ENCODE peak calls at places on chromosome 11, in five cellular contexts. One of them, this sample, is unnamed.

GRCh38 chr11:64531906-64532312 is 59.1 kb upstream of the SLC22A12 start:
- DNase-seq in dorsolateral prefrontal cortex: no peak
- DNase-seq in Calu3: no peak
- DNase-seq in T-helper 2 cell: no peak
- DNase-seq in stimulated activated CD4-positive, alpha-beta T cell treated with anti-CD3 and anti-CD28 coated beads, Interleukin-2, amount 100 ng/mL, for 24 hours: no peak
- DNase-seq in this sample: no peak

GRCh38 chr11:46918087-46918751 is at the start of gene LRP4:
- DNase-seq in dorsolateral prefrontal cortex: no peak
- DNase-seq in Calu3: peak
- DNase-seq in T-helper 2 cell: peak
- DNase-seq in stimulated activated CD4-positive, alpha-beta T cell treated with anti-CD3 and anti-CD28 coated beads, Interleukin-2, amount 100 ng/mL, for 24 hours: peak
- DNase-seq in this sample: no peak

GRCh38 chr11:19576054-19576453 is 136.6 kb upstream of the NAV2 start:
- DNase-seq in dorsolateral prefrontal cortex: no peak
- DNase-seq in Calu3: no peak
- DNase-seq in T-helper 2 cell: no peak
- DNase-seq in stimulated activated CD4-positive, alpha-beta T cell treated with anti-CD3 and anti-CD28 coated beads, Interleukin-2, amount 100 ng/mL, for 24 hours: no peak
- DNase-seq in this sample: no peak

GRCh38 chr11:3149852-3150188 is 15.3 kb downstream of the OSBPL5 start:
- DNase-seq in dorsolateral prefrontal cortex: no peak
- DNase-seq in Calu3: no peak
- DNase-seq in T-helper 2 cell: no peak
- DNase-seq in stimulated activated CD4-positive, alpha-beta T cell treated with anti-CD3 and anti-CD28 coated beads, Interleukin-2, amount 100 ng/mL, for 24 hours: no peak
- DNase-seq in this sample: no peak

GRCh38 chr11:69320756-69321741 is 27.1 kb downstream of the MYEOV start:
- DNase-seq in dorsolateral prefrontal cortex: no peak
- DNase-seq in Calu3: no peak
- DNase-seq in T-helper 2 cell: no peak
- DNase-seq in stimulated activated CD4-positive, alpha-beta T cell treated with anti-CD3 and anti-CD28 coated beads, Interleukin-2, amount 100 ng/mL, for 24 hours: no peak
- DNase-seq in this sample: peak

GRCh38 chr11:64734786-64735761 is 8.9 kb downstream of the RASGRP2 start:
- DNase-seq in dorsolateral prefrontal cortex: no peak
- DNase-seq in Calu3: no peak
- DNase-seq in T-helper 2 cell: no peak
- DNase-seq in stimulated activated CD4-positive, alpha-beta T cell treated with anti-CD3 and anti-CD28 coated beads, Interleukin-2, amount 100 ng/mL, for 24 hours: no peak
- DNase-seq in this sample: no peak

GRCh38 chr11:73570415-73571114 is 27.3 kb downstream of the FAM168A start:
- DNase-seq in dorsolateral prefrontal cortex: no peak
- DNase-seq in Calu3: no peak
- DNase-seq in T-helper 2 cell: no peak
- DNase-seq in stimulated activated CD4-positive, alpha-beta T cell treated with anti-CD3 and anti-CD28 coated beads, Interleukin-2, amount 100 ng/mL, for 24 hours: no peak
- DNase-seq in this sample: peak

GRCh38 chr11:44600739-44601416 is 35.4 kb downstream of the CD82 start:
- DNase-seq in dorsolateral prefrontal cortex: peak
- DNase-seq in Calu3: no peak
- DNase-seq in T-helper 2 cell: no peak
- DNase-seq in stimulated activated CD4-positive, alpha-beta T cell treated with anti-CD3 and anti-CD28 coated beads, Interleukin-2, amount 100 ng/mL, for 24 hours: no peak
- DNase-seq in this sample: no peak

GRCh38 chr11:28759311-28759710 is 651.1 kb downstream of the METTL15 start:
- DNase-seq in dorsolateral prefrontal cortex: no peak
- DNase-seq in Calu3: peak
- DNase-seq in T-helper 2 cell: no peak
- DNase-seq in stimulated activated CD4-positive, alpha-beta T cell treated with anti-CD3 and anti-CD28 coated beads, Interleukin-2, amount 100 ng/mL, for 24 hours: no peak
- DNase-seq in this sample: no peak

GRCh38 chr11:119491753-119492455 is 68.9 kb upstream of the THY1 start:
- DNase-seq in dorsolateral prefrontal cortex: peak
- DNase-seq in Calu3: no peak
- DNase-seq in T-helper 2 cell: no peak
- DNase-seq in stimulated activated CD4-positive, alpha-beta T cell treated with anti-CD3 and anti-CD28 coated beads, Interleukin-2, amount 100 ng/mL, for 24 hours: no peak
- DNase-seq in this sample: no peak

GRCh38 chr11:60763692-60764369 is 7.2 kb downstream of the MS4A15 start:
- DNase-seq in dorsolateral prefrontal cortex: no peak
- DNase-seq in Calu3: no peak
- DNase-seq in T-helper 2 cell: no peak
- DNase-seq in stimulated activated CD4-positive, alpha-beta T cell treated with anti-CD3 and anti-CD28 coated beads, Interleukin-2, amount 100 ng/mL, for 24 hours: no peak
- DNase-seq in this sample: no peak

GRCh38 chr11:1370186-1371025 is 19.3 kb upstream of the BRSK2 start:
- DNase-seq in dorsolateral prefrontal cortex: no peak
- DNase-seq in Calu3: no peak
- DNase-seq in T-helper 2 cell: no peak
- DNase-seq in stimulated activated CD4-positive, alpha-beta T cell treated with anti-CD3 and anti-CD28 coated beads, Interleukin-2, amount 100 ng/mL, for 24 hours: no peak
- DNase-seq in this sample: no peak

GRCh38 chr11:17607572-17608570 is 60.8 kb downstream of the OTOG start:
- DNase-seq in dorsolateral prefrontal cortex: no peak
- DNase-seq in Calu3: no peak
- DNase-seq in T-helper 2 cell: no peak
- DNase-seq in stimulated activated CD4-positive, alpha-beta T cell treated with anti-CD3 and anti-CD28 coated beads, Interleukin-2, amount 100 ng/mL, for 24 hours: no peak
- DNase-seq in this sample: no peak

GRCh38 chr11:86765146-86765663 is 35.1 kb upstream of the PRSS23 start:
- DNase-seq in dorsolateral prefrontal cortex: no peak
- DNase-seq in Calu3: no peak
- DNase-seq in T-helper 2 cell: no peak
- DNase-seq in stimulated activated CD4-positive, alpha-beta T cell treated with anti-CD3 and anti-CD28 coated beads, Interleukin-2, amount 100 ng/mL, for 24 hours: no peak
- DNase-seq in this sample: no peak

GRCh38 chr11:45275823-45276222 is 10.3 kb downstream of the SYT13 start:
- DNase-seq in dorsolateral prefrontal cortex: no peak
- DNase-seq in Calu3: no peak
- DNase-seq in T-helper 2 cell: no peak
- DNase-seq in stimulated activated CD4-positive, alpha-beta T cell treated with anti-CD3 and anti-CD28 coated beads, Interleukin-2, amount 100 ng/mL, for 24 hours: no peak
- DNase-seq in this sample: no peak

GRCh38 chr11:130145975-130146776 is 13.4 kb upstream of the ST14 start:
- DNase-seq in dorsolateral prefrontal cortex: no peak
- DNase-seq in Calu3: peak
- DNase-seq in T-helper 2 cell: no peak
- DNase-seq in stimulated activated CD4-positive, alpha-beta T cell treated with anti-CD3 and anti-CD28 coated beads, Interleukin-2, amount 100 ng/mL, for 24 hours: no peak
- DNase-seq in this sample: peak

GRCh38 chr11:74634537-74634936 is 42.2 kb downstream of the POLD3 start:
- DNase-seq in dorsolateral prefrontal cortex: no peak
- DNase-seq in Calu3: peak
- DNase-seq in T-helper 2 cell: no peak
- DNase-seq in stimulated activated CD4-positive, alpha-beta T cell treated with anti-CD3 and anti-CD28 coated beads, Interleukin-2, amount 100 ng/mL, for 24 hours: no peak
- DNase-seq in this sample: peak

GRCh38 chr11:5383576-5383975 is at the start of gene OR51M1:
- DNase-seq in dorsolateral prefrontal cortex: no peak
- DNase-seq in Calu3: no peak
- DNase-seq in T-helper 2 cell: no peak
- DNase-seq in stimulated activated CD4-positive, alpha-beta T cell treated with anti-CD3 and anti-CD28 coated beads, Interleukin-2, amount 100 ng/mL, for 24 hours: no peak
- DNase-seq in this sample: no peak

GRCh38 chr11:2759228-2760195 is 59.7 kb upstream of the KCNQ1OT1 start:
- DNase-seq in dorsolateral prefrontal cortex: no peak
- DNase-seq in Calu3: no peak
- DNase-seq in T-helper 2 cell: no peak
- DNase-seq in stimulated activated CD4-positive, alpha-beta T cell treated with anti-CD3 and anti-CD28 coated beads, Interleukin-2, amount 100 ng/mL, for 24 hours: no peak
- DNase-seq in this sample: no peak

GRCh38 chr11:126638663-126639062 is 283.2 kb downstream of the ST3GAL4 start:
- DNase-seq in dorsolateral prefrontal cortex: no peak
- DNase-seq in Calu3: no peak
- DNase-seq in T-helper 2 cell: no peak
- DNase-seq in stimulated activated CD4-positive, alpha-beta T cell treated with anti-CD3 and anti-CD28 coated beads, Interleukin-2, amount 100 ng/mL, for 24 hours: no peak
- DNase-seq in this sample: no peak

GRCh38 chr11:95335989-95336388 is 105.0 kb upstream of the SESN3 start:
- DNase-seq in dorsolateral prefrontal cortex: no peak
- DNase-seq in Calu3: no peak
- DNase-seq in T-helper 2 cell: no peak
- DNase-seq in stimulated activated CD4-positive, alpha-beta T cell treated with anti-CD3 and anti-CD28 coated beads, Interleukin-2, amount 100 ng/mL, for 24 hours: no peak
- DNase-seq in this sample: no peak

GRCh38 chr11:10824888-10825287 is 16.2 kb upstream of the EIF4G2 start:
- DNase-seq in dorsolateral prefrontal cortex: no peak
- DNase-seq in Calu3: no peak
- DNase-seq in T-helper 2 cell: no peak
- DNase-seq in stimulated activated CD4-positive, alpha-beta T cell treated with anti-CD3 and anti-CD28 coated beads, Interleukin-2, amount 100 ng/mL, for 24 hours: no peak
- DNase-seq in this sample: no peak

GRCh38 chr11:20599424-20600346 is at the start of gene SLC6A5:
- DNase-seq in dorsolateral prefrontal cortex: no peak
- DNase-seq in Calu3: peak
- DNase-seq in T-helper 2 cell: peak
- DNase-seq in stimulated activated CD4-positive, alpha-beta T cell treated with anti-CD3 and anti-CD28 coated beads, Interleukin-2, amount 100 ng/mL, for 24 hours: peak
- DNase-seq in this sample: peak

GRCh38 chr11:9972917-9973504 is 309.1 kb downstream of the SWAP70 start:
- DNase-seq in dorsolateral prefrontal cortex: no peak
- DNase-seq in Calu3: peak
- DNase-seq in T-helper 2 cell: peak
- DNase-seq in stimulated activated CD4-positive, alpha-beta T cell treated with anti-CD3 and anti-CD28 coated beads, Interleukin-2, amount 100 ng/mL, for 24 hours: peak
- DNase-seq in this sample: peak

GRCh38 chr11:18650859-18651557 is 16.9 kb upstream of the SPTY2D1 start:
- DNase-seq in dorsolateral prefrontal cortex: no peak
- DNase-seq in Calu3: peak
- DNase-seq in T-helper 2 cell: peak
- DNase-seq in stimulated activated CD4-positive, alpha-beta T cell treated with anti-CD3 and anti-CD28 coated beads, Interleukin-2, amount 100 ng/mL, for 24 hours: peak
- DNase-seq in this sample: peak

This sample was measured in HT1080.